ENCODE peak calls at places on chromosome 15, in eight cellular contexts. T is adrenal gland, U is fibroblast of villous mesenchyme, L is heart right ventricle, P is GM12864, F is brain microvascular endothelial cell, S is left ventricle myocardium inferior, Y is HCT116. H is an unnamed sample.

GRCh38 chr15:32867313-32867626 is 149.5 kb downstream of the GREM1 start:
- DNase-seq in U (peak), F (peak), T (no peak), L (no peak), P (no peak), S (no peak), Y (peak), H (no peak)

GRCh38 chr15:49313650-49314049 is 109.4 kb upstream of the FGF7 start:
- DNase-seq in S (no peak), Y (no peak), L (no peak), P (no peak), T (no peak), F (peak), U (peak), H (no peak)

GRCh38 chr15:52124270-52124878 is 11.8 kb upstream of the BCL2L10 start:
- DNase-seq in P (no peak), T (no peak), L (no peak), S (no peak), Y (no peak), U (peak), F (peak), H (no peak)

GRCh38 chr15:84911879-84912660 is 27.6 kb downstream of the SLC28A1 start:
- DNase-seq in T (peak), Y (peak), U (peak), S (peak), F (peak), P (no peak), L (peak), H (peak)

GRCh38 chr15:66778716-66779115 is 76.7 kb downstream of the SMAD6 start:
- DNase-seq in F (no peak), P (no peak), L (no peak), U (no peak), Y (no peak), S (no peak), T (no peak), H (no peak)

GRCh38 chr15:67501836-67502461 is 19.0 kb upstream of the C15orf61 start:
- DNase-seq in S (no peak), F (no peak), T (no peak), L (no peak), U (no peak), Y (no peak), P (no peak), H (peak)

GRCh38 chr15:79339588-79340314 is 28.8 kb downstream of the TMED3 start:
- DNase-seq in S (no peak), Y (peak), P (peak), T (no peak), U (peak), L (no peak), F (peak), H (peak)

GRCh38 chr15:95929232-95929846 is 401.2 kb upstream of the NR2F2 start:
- DNase-seq in U (peak), P (peak), F (no peak), L (no peak), Y (no peak), S (no peak), T (no peak), H (no peak)

GRCh38 chr15:35288580-35288979 is 203.5 kb upstream of the NANOGP8 start:
- DNase-seq in U (no peak), P (no peak), Y (no peak), S (no peak), L (no peak), T (no peak), F (no peak), H (no peak)

GRCh38 chr15:82122754-82123400 is 77.1 kb upstream of the MEX3B start:
- DNase-seq in F (peak), P (no peak), Y (peak), L (no peak), S (no peak), U (peak), T (peak), H (no peak)

GRCh38 chr15:44710236-44711088 is 661 bp downstream of the PATL2 start:
- DNase-seq in F (peak), U (peak), L (peak), T (peak), S (peak), P (peak), Y (no peak), H (no peak)

GRCh38 chr15:41417812-41418211 is 917 bp downstream of the RTF1 start:
- DNase-seq in Y (no peak), U (peak), P (no peak), S (no peak), T (no peak), F (no peak), L (no peak), H (no peak)

GRCh38 chr15:60835974-60836373 is 357.0 kb upstream of the ICE2 start:
- DNase-seq in Y (no peak), U (peak), T (no peak), F (peak), L (no peak), S (no peak), P (no peak), H (no peak)

GRCh38 chr15:48978638-48979037 is 14.9 kb upstream of the SHC4 start:
- DNase-seq in U (no peak), T (no peak), S (no peak), Y (no peak), L (no peak), P (no peak), F (no peak), H (no peak)

GRCh38 chr15:79078763-79079395 is 11.7 kb downstream of the RASGRF1 start:
- DNase-seq in T (no peak), S (no peak), P (no peak), F (no peak), L (no peak), U (no peak), Y (no peak), H (no peak)

GRCh38 chr15:77002954-77003912 is 8.3 kb downstream of the PSTPIP1 start:
- DNase-seq in L (peak), U (no peak), S (peak), Y (no peak), F (no peak), T (peak), P (peak), H (no peak)

GRCh38 chr15:67399925-67400324 is 121.0 kb upstream of the C15orf61 start:
- DNase-seq in L (no peak), P (no peak), S (no peak), Y (no peak), F (no peak), T (no peak), U (peak), H (no peak)

GRCh38 chr15:100183921-100184480 is 157.8 kb downstream of the ADAMTS17 start:
- DNase-seq in U (no peak), T (no peak), S (no peak), P (no peak), Y (no peak), L (no peak), F (no peak), H (no peak)

GRCh38 chr15:55457401-55458022 is 49.2 kb downstream of the PIERCE2 start:
- DNase-seq in P (no peak), U (no peak), T (no peak), F (no peak), Y (no peak), S (no peak), L (no peak), H (peak)

GRCh38 chr15:36884404-36885335 is 215.7 kb downstream of the MEIS2 start:
- DNase-seq in S (no peak), L (no peak), U (no peak), Y (no peak), P (no peak), F (no peak), T (no peak), H (no peak)

GRCh38 chr15:78103406-78104118 is 11.2 kb downstream of the SH2D7 start:
- DNase-seq in S (peak), F (no peak), P (peak), Y (no peak), T (peak), U (no peak), L (no peak), H (peak)

GRCh38 chr15:53193149-53193548 is 403.0 kb upstream of the ONECUT1 start:
- DNase-seq in S (no peak), U (peak), Y (no peak), P (no peak), T (no peak), F (no peak), L (no peak), H (no peak)

GRCh38 chr15:70835415-70835814 is 18.5 kb downstream of the LARP6 start:
- DNase-seq in U (no peak), L (peak), P (no peak), T (no peak), S (peak), F (no peak), Y (no peak), H (peak)

GRCh38 chr15:88908697-88909621 is 4.2 kb downstream of the MFGE8 start:
- DNase-seq in Y (no peak), S (no peak), U (peak), L (no peak), T (no peak), F (no peak), P (no peak), H (no peak)

GRCh38 chr15:81312790-81313543 is 11.0 kb downstream of the STARD5 start:
- DNase-seq in P (no peak), Y (peak), T (peak), L (peak), U (peak), S (peak), F (peak), H (peak)

GRCh38 chr15:69318033-69318432 is 19.3 kb downstream of the PAQR5 start:
- DNase-seq in T (no peak), U (no peak), L (no peak), Y (no peak), F (no peak), P (no peak), S (no peak), H (no peak)

GRCh38 chr15:89163271-89164055 is 57.9 kb downstream of the RLBP1 start:
- DNase-seq in S (no peak), P (no peak), U (no peak), L (no peak), Y (no peak), F (no peak), T (no peak), H (no peak)

GRCh38 chr15:41501961-41502786 is 8.5 kb downstream of the ITPKA start:
- DNase-seq in P (no peak), F (no peak), Y (no peak), S (no peak), L (no peak), T (no peak), U (no peak), H (no peak)

GRCh38 chr15:52546031-52546751 is 17.5 kb upstream of the MYO5A start:
- DNase-seq in F (no peak), T (no peak), L (no peak), Y (no peak), U (no peak), S (no peak), P (no peak), H (no peak)

GRCh38 chr15:98649621-98649995 is 1.3 kb downstream of the IGF1R start:
- DNase-seq in S (peak), U (no peak), L (peak), T (peak), F (no peak), P (no peak), Y (no peak), H (peak)

DNA sequence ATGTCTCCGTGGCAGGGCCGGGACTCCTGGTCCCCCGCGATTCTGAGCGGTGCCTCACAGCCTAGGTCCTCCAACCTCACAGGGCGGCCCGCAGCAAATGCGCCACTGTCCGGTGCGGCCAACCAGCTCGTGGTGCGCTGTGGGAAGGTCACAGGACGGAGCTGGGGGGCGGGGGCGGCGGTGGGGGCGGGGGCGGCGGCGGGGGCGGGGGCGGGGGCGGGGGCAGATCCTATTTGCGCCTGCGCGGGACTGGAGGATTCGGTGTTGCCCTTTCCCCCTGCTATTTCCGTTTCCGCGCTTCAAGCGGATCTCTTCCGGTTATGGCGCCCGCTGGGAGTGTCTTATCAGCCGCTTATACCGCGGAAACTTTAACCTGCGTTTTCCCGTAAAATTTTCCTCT is 106.7 kb upstream of the SNRPN start:
- DNase-seq in L (peak), F (peak), P (no peak), Y (no peak), S (peak), T (peak), U (no peak), H (peak)
- H3K4me3 ChIP-seq in L (peak), F (peak), P (no peak), Y (no peak), S (peak), T (no peak), U (no peak), H (no peak)

GRCh38 chr15:43516801-43517353 is 531 bp upstream of the MAP1A start:
- DNase-seq in T (peak), U (peak), S (no peak), L (no peak), Y (no peak), P (no peak), F (peak), H (no peak)
- H3K4me3 ChIP-seq in T (no peak), U (peak), S (peak), L (peak), Y (no peak), P (no peak), F (peak), H (no peak)

DNA sequence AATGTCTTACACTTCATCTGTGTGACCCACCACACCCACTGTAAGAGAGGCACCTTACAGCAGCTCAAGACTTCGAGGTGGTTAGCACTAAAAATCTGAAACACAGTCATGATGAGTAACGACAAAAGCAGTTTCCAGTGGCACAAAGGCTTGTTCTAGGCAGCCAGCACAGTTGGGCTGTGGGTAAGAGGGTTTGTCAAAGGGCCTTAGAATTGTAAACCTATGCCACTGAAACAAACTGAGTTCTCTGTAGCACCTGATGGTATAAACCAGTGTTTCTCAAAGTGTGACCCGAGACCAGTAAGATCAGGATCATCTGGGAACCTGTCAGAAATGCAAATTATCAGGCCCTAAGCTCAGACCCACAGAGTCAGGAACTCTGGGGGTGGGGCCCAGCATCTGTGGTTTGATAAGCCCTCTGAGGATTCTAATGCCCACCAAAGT is 36.5 kb downstream of the DAPK2 start:
- DNase-seq in T (no peak), L (no peak), S (no peak), U (no peak), F (peak), P (peak), Y (no peak), H (no peak)
- H3K4me3 ChIP-seq in T (no peak), L (no peak), S (no peak), U (no peak), F (no peak), P (no peak), Y (no peak), H (no peak)

GRCh38 chr15:65027593-65027992 is 1.8 kb downstream of the MTFMT start:
- DNase-seq in T (no peak), L (no peak), S (no peak), P (no peak), Y (no peak), F (no peak), U (no peak), H (no peak)

GRCh38 chr15:65028921-65029735 is at the start of gene MTFMT:
- DNase-seq in L (peak), S (peak), Y (peak), U (peak), F (peak), P (no peak), T (peak), H (peak)

GRCh38 chr15:65028338-65028737 is 1.1 kb downstream of the MTFMT start:
- DNase-seq in Y (no peak), L (no peak), P (no peak), F (no peak), S (no peak), T (no peak), U (no peak), H (no peak)

GRCh38 chr15:65026756-65027155 is 2.7 kb downstream of the MTFMT start:
- DNase-seq in Y (no peak), F (no peak), T (no peak), P (no peak), S (no peak), L (no peak), U (no peak), H (no peak)

GRCh38 chr15:65029736-65030208 is 333 bp upstream of the MTFMT start:
- DNase-seq in T (no peak), F (no peak), P (no peak), Y (no peak), U (no peak), S (no peak), L (no peak), H (no peak)
- H3K4me3 ChIP-seq in T (no peak), F (no peak), P (peak), Y (peak), U (peak), S (peak), L (peak), H (no peak)